ENCODE peak calls at places on chromosomes 7 and 10, in five cellular contexts. One of them, this sample, is unnamed.

GRCh38 chr10:73590881-73591577 is at the start of gene USP54:
- DNase-seq in activated CD8-positive, alpha-beta memory T cell treated with anti-CD3 and anti-CD28 coated beads, Interleukin-2, amount 10 ng/mL, durations not matched to agents 7 days and 5 days: no peak
- DNase-seq in NCI-H2171 treated with DMSO at 0.1 percent for 48 hours: peak
- DNase-seq in H54: peak
- DNase-seq in endothelial cell: peak
- DNase-seq in this sample: no peak

GRCh38 chr10:111295788-111296187 is 219.0 kb downstream of the ADRA2A start:
- DNase-seq in H54: no peak
- DNase-seq in activated CD8-positive, alpha-beta memory T cell treated with anti-CD3 and anti-CD28 coated beads, Interleukin-2, amount 10 ng/mL, durations not matched to agents 7 days and 5 days: no peak
- DNase-seq in NCI-H2171 treated with DMSO at 0.1 percent for 48 hours: no peak
- DNase-seq in endothelial cell: no peak
- DNase-seq in this sample: no peak

GRCh38 chr10:71963351-71963755 is 842 bp upstream of the CHST3 start:
- DNase-seq in H54: no peak
- DNase-seq in endothelial cell: no peak
- DNase-seq in NCI-H2171 treated with DMSO at 0.1 percent for 48 hours: no peak
- DNase-seq in activated CD8-positive, alpha-beta memory T cell treated with anti-CD3 and anti-CD28 coated beads, Interleukin-2, amount 10 ng/mL, durations not matched to agents 7 days and 5 days: no peak
- DNase-seq in this sample: no peak

GRCh38 chr7:151142686-151143040 is 24.8 kb downstream of the GBX1 start:
- DNase-seq in endothelial cell: no peak
- DNase-seq in NCI-H2171 treated with DMSO at 0.1 percent for 48 hours: peak
- DNase-seq in H54: no peak
- DNase-seq in activated CD8-positive, alpha-beta memory T cell treated with anti-CD3 and anti-CD28 coated beads, Interleukin-2, amount 10 ng/mL, durations not matched to agents 7 days and 5 days: no peak
- DNase-seq in this sample: no peak

GRCh38 chr10:59625842-59626522 is 83.7 kb downstream of the SLC16A9 start:
- DNase-seq in NCI-H2171 treated with DMSO at 0.1 percent for 48 hours: peak
- DNase-seq in endothelial cell: peak
- DNase-seq in activated CD8-positive, alpha-beta memory T cell treated with anti-CD3 and anti-CD28 coated beads, Interleukin-2, amount 10 ng/mL, durations not matched to agents 7 days and 5 days: peak
- DNase-seq in H54: peak
- DNase-seq in this sample: peak

GRCh38 chr10:61140765-61141392 is 196.9 kb upstream of the RHOBTB1 start:
- DNase-seq in activated CD8-positive, alpha-beta memory T cell treated with anti-CD3 and anti-CD28 coated beads, Interleukin-2, amount 10 ng/mL, durations not matched to agents 7 days and 5 days: no peak
- DNase-seq in endothelial cell: peak
- DNase-seq in H54: peak
- DNase-seq in NCI-H2171 treated with DMSO at 0.1 percent for 48 hours: peak
- DNase-seq in this sample: peak

GRCh38 chr7:149147072-149147729 is at the start of gene ZNF398:
- DNase-seq in endothelial cell: peak
- DNase-seq in H54: peak
- DNase-seq in NCI-H2171 treated with DMSO at 0.1 percent for 48 hours: peak
- DNase-seq in activated CD8-positive, alpha-beta memory T cell treated with anti-CD3 and anti-CD28 coated beads, Interleukin-2, amount 10 ng/mL, durations not matched to agents 7 days and 5 days: peak
- DNase-seq in this sample: peak

GRCh38 chr7:64729089-64729848 is 63.3 kb downstream of the ZNF107 start:
- DNase-seq in endothelial cell: no peak
- DNase-seq in activated CD8-positive, alpha-beta memory T cell treated with anti-CD3 and anti-CD28 coated beads, Interleukin-2, amount 10 ng/mL, durations not matched to agents 7 days and 5 days: no peak
- DNase-seq in H54: no peak
- DNase-seq in NCI-H2171 treated with DMSO at 0.1 percent for 48 hours: no peak
- DNase-seq in this sample: no peak

GRCh38 chr7:98555403-98555802 is 61.7 kb upstream of the NPTX2 start:
- DNase-seq in endothelial cell: no peak
- DNase-seq in NCI-H2171 treated with DMSO at 0.1 percent for 48 hours: peak
- DNase-seq in H54: peak
- DNase-seq in activated CD8-positive, alpha-beta memory T cell treated with anti-CD3 and anti-CD28 coated beads, Interleukin-2, amount 10 ng/mL, durations not matched to agents 7 days and 5 days: no peak
- DNase-seq in this sample: peak

GRCh38 chr7:27889800-27890199 is 149.8 kb downstream of the TAX1BP1 start:
- DNase-seq in H54: no peak
- DNase-seq in activated CD8-positive, alpha-beta memory T cell treated with anti-CD3 and anti-CD28 coated beads, Interleukin-2, amount 10 ng/mL, durations not matched to agents 7 days and 5 days: no peak
- DNase-seq in NCI-H2171 treated with DMSO at 0.1 percent for 48 hours: no peak
- DNase-seq in endothelial cell: no peak
- DNase-seq in this sample: no peak

GRCh38 chr7:143257501-143257900 is 5.7 kb upstream of the GSTK1 start:
- DNase-seq in NCI-H2171 treated with DMSO at 0.1 percent for 48 hours: no peak
- DNase-seq in H54: no peak
- DNase-seq in activated CD8-positive, alpha-beta memory T cell treated with anti-CD3 and anti-CD28 coated beads, Interleukin-2, amount 10 ng/mL, durations not matched to agents 7 days and 5 days: no peak
- DNase-seq in endothelial cell: no peak
- DNase-seq in this sample: no peak

GRCh38 chr10:106378251-106378650 is 786.3 kb downstream of the SORCS1 start:
- DNase-seq in NCI-H2171 treated with DMSO at 0.1 percent for 48 hours: no peak
- DNase-seq in activated CD8-positive, alpha-beta memory T cell treated with anti-CD3 and anti-CD28 coated beads, Interleukin-2, amount 10 ng/mL, durations not matched to agents 7 days and 5 days: no peak
- DNase-seq in endothelial cell: no peak
- DNase-seq in H54: no peak
- DNase-seq in this sample: no peak

GRCh38 chr10:21524526-21525366 is 736 bp downstream of the SKIDA1 start:
- DNase-seq in activated CD8-positive, alpha-beta memory T cell treated with anti-CD3 and anti-CD28 coated beads, Interleukin-2, amount 10 ng/mL, durations not matched to agents 7 days and 5 days: no peak
- DNase-seq in NCI-H2171 treated with DMSO at 0.1 percent for 48 hours: peak
- DNase-seq in H54: no peak
- DNase-seq in endothelial cell: peak
- DNase-seq in this sample: no peak

GRCh38 chr10:120387326-120387725 is 69.7 kb upstream of the PLPP4 start:
- DNase-seq in activated CD8-positive, alpha-beta memory T cell treated with anti-CD3 and anti-CD28 coated beads, Interleukin-2, amount 10 ng/mL, durations not matched to agents 7 days and 5 days: no peak
- DNase-seq in H54: no peak
- DNase-seq in NCI-H2171 treated with DMSO at 0.1 percent for 48 hours: no peak
- DNase-seq in endothelial cell: no peak
- DNase-seq in this sample: no peak

GRCh38 chr7:2452074-2452507 is 24.1 kb downstream of the GRIFIN start:
- DNase-seq in endothelial cell: no peak
- DNase-seq in activated CD8-positive, alpha-beta memory T cell treated with anti-CD3 and anti-CD28 coated beads, Interleukin-2, amount 10 ng/mL, durations not matched to agents 7 days and 5 days: no peak
- DNase-seq in NCI-H2171 treated with DMSO at 0.1 percent for 48 hours: no peak
- DNase-seq in H54: no peak
- DNase-seq in this sample: no peak

GRCh38 chr10:68666280-68666760 is 54.7 kb upstream of the CCAR1 start:
- DNase-seq in activated CD8-positive, alpha-beta memory T cell treated with anti-CD3 and anti-CD28 coated beads, Interleukin-2, amount 10 ng/mL, durations not matched to agents 7 days and 5 days: no peak
- DNase-seq in NCI-H2171 treated with DMSO at 0.1 percent for 48 hours: no peak
- DNase-seq in endothelial cell: no peak
- DNase-seq in H54: peak
- DNase-seq in this sample: no peak

GRCh38 chr10:35979116-35979515 is 337.0 kb upstream of the FZD8 start:
- DNase-seq in NCI-H2171 treated with DMSO at 0.1 percent for 48 hours: no peak
- DNase-seq in endothelial cell: no peak
- DNase-seq in H54: no peak
- DNase-seq in activated CD8-positive, alpha-beta memory T cell treated with anti-CD3 and anti-CD28 coated beads, Interleukin-2, amount 10 ng/mL, durations not matched to agents 7 days and 5 days: no peak
- DNase-seq in this sample: no peak

GRCh38 chr7:147103224-147103623 is 986.6 kb downstream of the CNTNAP2 start:
- DNase-seq in endothelial cell: no peak
- DNase-seq in NCI-H2171 treated with DMSO at 0.1 percent for 48 hours: no peak
- DNase-seq in H54: no peak
- DNase-seq in activated CD8-positive, alpha-beta memory T cell treated with anti-CD3 and anti-CD28 coated beads, Interleukin-2, amount 10 ng/mL, durations not matched to agents 7 days and 5 days: no peak
- DNase-seq in this sample: no peak

GRCh38 chr10:47158116-47159071 is 141.6 kb upstream of the GDF10 start:
- DNase-seq in endothelial cell: no peak
- DNase-seq in NCI-H2171 treated with DMSO at 0.1 percent for 48 hours: no peak
- DNase-seq in activated CD8-positive, alpha-beta memory T cell treated with anti-CD3 and anti-CD28 coated beads, Interleukin-2, amount 10 ng/mL, durations not matched to agents 7 days and 5 days: peak
- DNase-seq in H54: no peak
- DNase-seq in this sample: no peak

GRCh38 chr7:107690611-107691010 is 30.0 kb downstream of the SLC26A4 start:
- DNase-seq in NCI-H2171 treated with DMSO at 0.1 percent for 48 hours: no peak
- DNase-seq in endothelial cell: no peak
- DNase-seq in activated CD8-positive, alpha-beta memory T cell treated with anti-CD3 and anti-CD28 coated beads, Interleukin-2, amount 10 ng/mL, durations not matched to agents 7 days and 5 days: no peak
- DNase-seq in H54: no peak
- DNase-seq in this sample: no peak

GRCh38 chr10:124626759-124627380 is 117.3 kb downstream of the FAM53B start:
- DNase-seq in endothelial cell: no peak
- DNase-seq in activated CD8-positive, alpha-beta memory T cell treated with anti-CD3 and anti-CD28 coated beads, Interleukin-2, amount 10 ng/mL, durations not matched to agents 7 days and 5 days: peak
- DNase-seq in H54: peak
- DNase-seq in NCI-H2171 treated with DMSO at 0.1 percent for 48 hours: no peak
- DNase-seq in this sample: peak

GRCh38 chr7:143199040-143199439 is 15.8 kb downstream of the TAS2R39 start:
- DNase-seq in H54: no peak
- DNase-seq in NCI-H2171 treated with DMSO at 0.1 percent for 48 hours: no peak
- DNase-seq in activated CD8-positive, alpha-beta memory T cell treated with anti-CD3 and anti-CD28 coated beads, Interleukin-2, amount 10 ng/mL, durations not matched to agents 7 days and 5 days: no peak
- DNase-seq in endothelial cell: no peak
- DNase-seq in this sample: no peak

GRCh38 chr10:113037222-113037621 is 87.2 kb downstream of the TCF7L2 start:
- DNase-seq in NCI-H2171 treated with DMSO at 0.1 percent for 48 hours: no peak
- DNase-seq in activated CD8-positive, alpha-beta memory T cell treated with anti-CD3 and anti-CD28 coated beads, Interleukin-2, amount 10 ng/mL, durations not matched to agents 7 days and 5 days: no peak
- DNase-seq in H54: no peak
- DNase-seq in endothelial cell: no peak
- DNase-seq in this sample: no peak

GRCh38 chr7:97390052-97390451 is 272.6 kb downstream of the SDHAF3 start:
- DNase-seq in endothelial cell: no peak
- DNase-seq in activated CD8-positive, alpha-beta memory T cell treated with anti-CD3 and anti-CD28 coated beads, Interleukin-2, amount 10 ng/mL, durations not matched to agents 7 days and 5 days: no peak
- DNase-seq in H54: no peak
- DNase-seq in NCI-H2171 treated with DMSO at 0.1 percent for 48 hours: no peak
- DNase-seq in this sample: no peak

GRCh38 chr10:51773681-51774080 is 74.3 kb upstream of the CSTF2T start:
- DNase-seq in endothelial cell: no peak
- DNase-seq in H54: no peak
- DNase-seq in NCI-H2171 treated with DMSO at 0.1 percent for 48 hours: no peak
- DNase-seq in activated CD8-positive, alpha-beta memory T cell treated with anti-CD3 and anti-CD28 coated beads, Interleukin-2, amount 10 ng/mL, durations not matched to agents 7 days and 5 days: no peak
- DNase-seq in this sample: no peak

GRCh38 chr7:24407965-24408364 is 124.0 kb downstream of the NPY start:
- DNase-seq in H54: no peak
- DNase-seq in NCI-H2171 treated with DMSO at 0.1 percent for 48 hours: no peak
- DNase-seq in endothelial cell: no peak
- DNase-seq in activated CD8-positive, alpha-beta memory T cell treated with anti-CD3 and anti-CD28 coated beads, Interleukin-2, amount 10 ng/mL, durations not matched to agents 7 days and 5 days: no peak
- DNase-seq in this sample: no peak

GRCh38 chr10:42850931-42851330 is 68.3 kb downstream of the BMS1 start:
- DNase-seq in NCI-H2171 treated with DMSO at 0.1 percent for 48 hours: no peak
- DNase-seq in H54: no peak
- DNase-seq in activated CD8-positive, alpha-beta memory T cell treated with anti-CD3 and anti-CD28 coated beads, Interleukin-2, amount 10 ng/mL, durations not matched to agents 7 days and 5 days: no peak
- DNase-seq in endothelial cell: no peak
- DNase-seq in this sample: no peak

GRCh38 chr7:2635810-2636701 is 4.3 kb downstream of the TTYH3 start:
- DNase-seq in endothelial cell: no peak
- DNase-seq in H54: no peak
- DNase-seq in NCI-H2171 treated with DMSO at 0.1 percent for 48 hours: no peak
- DNase-seq in activated CD8-positive, alpha-beta memory T cell treated with anti-CD3 and anti-CD28 coated beads, Interleukin-2, amount 10 ng/mL, durations not matched to agents 7 days and 5 days: no peak
- DNase-seq in this sample: no peak

GRCh38 chr10:23779287-23779686 is 340.4 kb downstream of the OTUD1 start:
- DNase-seq in activated CD8-positive, alpha-beta memory T cell treated with anti-CD3 and anti-CD28 coated beads, Interleukin-2, amount 10 ng/mL, durations not matched to agents 7 days and 5 days: no peak
- DNase-seq in endothelial cell: no peak
- DNase-seq in H54: no peak
- DNase-seq in NCI-H2171 treated with DMSO at 0.1 percent for 48 hours: no peak
- DNase-seq in this sample: no peak

GRCh38 chr10:112957589-112958202 is 7.6 kb downstream of the TCF7L2 start:
- DNase-seq in endothelial cell: no peak
- DNase-seq in NCI-H2171 treated with DMSO at 0.1 percent for 48 hours: no peak
- DNase-seq in H54: no peak
- DNase-seq in activated CD8-positive, alpha-beta memory T cell treated with anti-CD3 and anti-CD28 coated beads, Interleukin-2, amount 10 ng/mL, durations not matched to agents 7 days and 5 days: no peak
- DNase-seq in this sample: no peak

GRCh38 chr10:77788496-77789010 is 138.0 kb downstream of the DLG5 start:
- DNase-seq in NCI-H2171 treated with DMSO at 0.1 percent for 48 hours: no peak
- DNase-seq in endothelial cell: no peak
- DNase-seq in activated CD8-positive, alpha-beta memory T cell treated with anti-CD3 and anti-CD28 coated beads, Interleukin-2, amount 10 ng/mL, durations not matched to agents 7 days and 5 days: no peak
- DNase-seq in H54: no peak
- DNase-seq in this sample: no peak

This sample was measured in NCI-H345.